ENCODE peak calls at places on chromosomes 6 and 20, in four cellular contexts. A is EL, N is cardiac muscle cell, I is germinal center. S is an unnamed sample.

GRCh38 chr20:1941226-1941625 is 46.0 kb downstream of the SIRPA start:
- DNase-seq in A (no peak), N (no peak), I (no peak), S (peak)

GRCh38 chr6:80610821-80611220 is 504.4 kb downstream of the BCKDHB start:
- DNase-seq in I (no peak), N (no peak), A (peak), S (peak)

GRCh38 chr6:169073311-169073710 is 180.3 kb downstream of the THBS2 start:
- DNase-seq in A (peak), I (no peak), N (no peak), S (peak)

GRCh38 chr6:3516094-3516493 is 59.2 kb upstream of the SLC22A23 start:
- DNase-seq in N (no peak), I (no peak), A (peak), S (peak)

GRCh38 chr20:17629025-17629424 is 53.0 kb downstream of the RRBP1 start:
- DNase-seq in A (no peak), N (no peak), I (no peak), S (no peak)

GRCh38 chr6:62150048-62150663 is 135.9 kb downstream of the KHDRBS2 start:
- DNase-seq in A (peak), N (peak), I (peak), S (peak)

GRCh38 chr20:5569021-5569420 is 181.2 kb upstream of the SHLD1 start:
- DNase-seq in I (peak), A (peak), N (peak), S (peak)

GRCh38 chr6:26270121-26270861 is 94.7 kb upstream of the BTN3A2 start:
- DNase-seq in I (no peak), N (peak), A (peak), S (no peak)

GRCh38 chr6:15026832-15027231 is 219.0 kb upstream of the JARID2 start:
- DNase-seq in I (no peak), A (peak), N (no peak), S (no peak)

GRCh38 chr6:166253277-166254229 is 54.6 kb downstream of the PRR18 start:
- DNase-seq in A (no peak), I (peak), N (peak), S (peak)

GRCh38 chr6:164928041-164928321 is 381.4 kb downstream of the C6orf118 start:
- DNase-seq in A (no peak), N (no peak), I (no peak), S (peak)

GRCh38 chr6:62891065-62891647 is 320.1 kb upstream of the FKBP1C start:
- DNase-seq in A (no peak), I (no peak), N (peak), S (peak)

GRCh38 chr20:23626040-23626620 is 11.6 kb downstream of the CST3 start:
- DNase-seq in N (no peak), A (no peak), I (no peak), S (peak)

GRCh38 chr6:72621243-72622093 is at the start of gene KCNQ5:
- DNase-seq in N (peak), I (peak), A (peak), S (peak)

GRCh38 chr20:52201395-52201794 is 9.8 kb upstream of the ZFP64 start:
- DNase-seq in A (no peak), N (no peak), I (no peak), S (no peak)

GRCh38 chr6:1825926-1826325 is 216.2 kb downstream of the FOXC1 start:
- DNase-seq in A (peak), N (no peak), I (no peak), S (peak)

GRCh38 chr20:44695295-44696230 is 19.6 kb upstream of the CCN5 start:
- DNase-seq in I (no peak), N (no peak), A (peak), S (peak)

GRCh38 chr6:41626917-41627316 is 11.4 kb upstream of the MDFI start:
- DNase-seq in I (no peak), N (no peak), A (no peak), S (no peak)

GRCh38 chr6:143103916-143104315 is 43.2 kb downstream of the AIG1 start:
- DNase-seq in A (no peak), N (no peak), I (no peak), S (no peak)

GRCh38 chr20:51378171-51378928 is 164.2 kb downstream of the NFATC2 start:
- DNase-seq in A (no peak), N (peak), I (no peak), S (no peak)

GRCh38 chr20:21632031-21632430 is 73.4 kb upstream of the PAX1 start:
- DNase-seq in I (no peak), A (no peak), N (no peak), S (no peak)

GRCh38 chr20:10449270-10449669 is 14.2 kb downstream of the SLX4IP start:
- DNase-seq in A (no peak), N (no peak), I (no peak), S (no peak)

GRCh38 chr6:106199998-106200397 is 113.9 kb downstream of the PRDM1 start:
- DNase-seq in I (no peak), N (no peak), A (peak), S (peak)

GRCh38 chr6:139540276-139540675 is 165.8 kb upstream of the CITED2 start:
- DNase-seq in I (no peak), A (peak), N (no peak), S (peak)

GRCh38 chr20:57440678-57441509 is 49.7 kb downstream of the RBM38 start:
- DNase-seq in A (no peak), N (peak), I (no peak), S (peak)

GRCh38 chr6:112253842-112254816 is at the start of gene LAMA4:
- DNase-seq in I (no peak), A (peak), N (peak), S (peak)

GRCh38 chr20:37344506-37345338 is 1.2 kb upstream of the SRC start:
- DNase-seq in N (no peak), A (no peak), I (no peak), S (no peak)

GRCh38 chr20:17610566-17611289 is 40.9 kb downstream of the DSTN start:
- DNase-seq in A (no peak), N (no peak), I (no peak), S (no peak)

GRCh38 chr6:36727491-36728021 is 29.9 kb downstream of the RAB44 start:
- DNase-seq in A (peak), N (no peak), I (no peak), S (peak)

GRCh38 chr20:36449663-36450062 is 91.7 kb upstream of the MYL9 start:
- DNase-seq in N (no peak), A (no peak), I (no peak), S (no peak)

GRCh38 chr20:48457261-48458002 is 370.4 kb downstream of the PREX1 start:
- DNase-seq in I (no peak), A (no peak), N (no peak), S (no peak)

GRCh38 chr6:105384004-105384403 is 18.9 kb downstream of the PREP start:
- DNase-seq in A (no peak), N (no peak), I (no peak), S (no peak)

GRCh38 chr20:2557873-2558580 is 21.7 kb downstream of the TMC2 start:
- DNase-seq in N (no peak), I (no peak), A (no peak), S (no peak)

GRCh38 chr20:21398505-21399057 is 1.3 kb upstream of the NKX2-4 start:
- DNase-seq in A (no peak), I (no peak), N (no peak), S (no peak)

GRCh38 chr6:47057830-47058540 is 15.9 kb upstream of the ADGRF1 start:
- DNase-seq in A (peak), I (no peak), N (no peak), S (peak)

S was measured in GM23248.